ENCODE peak calls at places on chromosomes 7 and 10, in ten cellular contexts. G is body of pancreas, E is fibroblast of lung, R is tibial nerve, P is kidney, U is prostate gland, K is A549, Z is testis, L is heart left ventricle, X is upper lobe of right lung. M is an unnamed sample. For H3K4me1, the result is how much of the 10 kb centered on the place peaks cover.

GRCh38 chr10:83819609-83820008 is 319.7 kb upstream of the GHITM start:
- DNase-seq in G (no peak), E (no peak), R (no peak), P (no peak), U (no peak), K (no peak), Z (no peak), L (no peak), X (no peak), M (no peak)

GRCh38 chr10:99853655-99854054 is 71.2 kb downstream of the ABCC2 start:
- DNase-seq in G (no peak), E (no peak), R (no peak), P (no peak), U (no peak), K (no peak), Z (no peak), L (no peak), X (no peak), M (no peak)

GRCh38 chr10:97911217-97911616 is 61.6 kb downstream of the GOLGA7B start:
- DNase-seq in G (no peak), E (no peak), R (no peak), P (no peak), U (no peak), K (no peak), Z (no peak), L (no peak), X (no peak), M (no peak)

GRCh38 chr7:34385385-34385784 is 272.6 kb upstream of the NPSR1 start:
- DNase-seq in G (no peak), E (no peak), R (no peak), P (no peak), U (no peak), K (no peak), Z (no peak), L (no peak), X (no peak), M (no peak)

GRCh38 chr7:100476903-100477870 is 1.8 kb downstream of the TSC22D4 start:
- DNase-seq in G (no peak), E (no peak), R (no peak), P (peak), U (no peak), K (no peak), Z (peak), L (no peak), X (no peak), M (no peak)

GRCh38 chr7:91082854-91083495 is 181.3 kb upstream of the FZD1 start:
- DNase-seq in G (no peak), E (peak), R (no peak), P (no peak), U (no peak), K (peak), Z (no peak), L (no peak), X (no peak), M (no peak)

GRCh38 chr7:64642046-64642445 is 23.9 kb upstream of the ZNF107 start:
- DNase-seq in G (no peak), E (no peak), R (no peak), P (no peak), U (no peak), K (no peak), Z (no peak), L (no peak), X (no peak), M (no peak)

GRCh38 chr10:28375399-28376354 is 72.8 kb upstream of the MPP7 start:
- DNase-seq in G (peak), E (peak), R (no peak), P (no peak), U (peak), K (peak), Z (no peak), L (no peak), X (no peak), M (no peak)

GRCh38 chr7:100543586-100543985 is 4.6 kb downstream of the AGFG2 start:
- DNase-seq in G (no peak), E (no peak), R (no peak), P (no peak), U (no peak), K (no peak), Z (no peak), L (no peak), X (no peak), M (no peak)

GRCh38 chr7:7772385-7772784 is 54.0 kb upstream of the RPA3 start:
- DNase-seq in G (no peak), E (peak), R (no peak), P (no peak), U (peak), K (no peak), Z (no peak), L (no peak), X (no peak), M (no peak)

GRCh38 chr10:110165867-110166266 is 41.5 kb upstream of the MXI1 start:
- DNase-seq in G (no peak), E (no peak), R (no peak), P (no peak), U (no peak), K (no peak), Z (peak), L (no peak), X (no peak), M (no peak)

GRCh38 chr7:99504281-99504602 is 220 bp upstream of the ZKSCAN5 start:
- DNase-seq in G (no peak), E (no peak), R (no peak), P (no peak), U (no peak), K (no peak), Z (no peak), L (no peak), X (no peak), M (no peak)

GRCh38 chr7:112882506-112882905 is 92.3 kb upstream of the TMEM168 start:
- DNase-seq in G (no peak), E (no peak), R (no peak), P (no peak), U (no peak), K (no peak), Z (no peak), L (no peak), X (no peak), M (no peak)

DNA sequence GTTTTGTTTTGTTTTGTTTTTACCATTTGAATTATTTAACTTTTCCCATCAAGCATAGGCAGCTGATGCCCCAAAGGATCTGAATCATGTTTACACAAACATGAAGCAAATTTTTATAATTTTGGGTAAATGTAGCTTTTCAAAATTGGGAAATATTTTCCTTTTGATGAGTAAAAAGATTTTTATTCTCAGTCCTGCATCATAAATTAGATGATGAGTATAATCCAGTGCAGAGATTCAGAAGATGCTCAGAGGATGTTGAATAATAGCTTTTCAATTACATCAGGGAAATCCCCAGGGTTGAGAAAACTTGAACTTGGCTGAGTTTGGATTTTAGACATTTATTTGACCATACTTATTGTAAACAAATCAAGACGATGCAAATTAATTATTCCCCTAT is 121.8 kb downstream of the FAM204A start:
- DNase-seq in G (no peak), E (no peak), R (no peak), P (no peak), U (no peak), K (no peak), Z (no peak), L (no peak), X (no peak), M (no peak)
- H3K4me1 ChIP-seq in G (under half), E (under half), R (under half), P (under half), U (under half), K (under half), Z (under half), L (under half), X (under half), M (under half)

GRCh38 chr10:123551259-123551658 is 114.9 kb upstream of the GPR26 start:
- DNase-seq in G (no peak), E (no peak), R (no peak), P (no peak), U (no peak), K (no peak), Z (no peak), L (no peak), X (no peak), M (no peak)
- TF ChIP-seq CTCF in G (no peak), E (no peak), R (no peak), P (no peak), U (no peak), K (no peak), Z (no peak), L (no peak), X (no peak), M (no peak)

GRCh38 chr7:129103561-129104324 is 40.8 kb upstream of the TSPAN33 start:
- DNase-seq in G (no peak), E (no peak), R (no peak), P (no peak), U (no peak), K (no peak), Z (no peak), L (no peak), X (no peak), M (no peak)
- H3K4me1 ChIP-seq in G (under half), E (under half), R (under half), P (under half), U (under half), K (under half), Z (under half), L (under half), X (under half), M (under half)

GRCh38 chr7:74275401-74275881 is 13.8 kb upstream of the CLIP2 start:
- DNase-seq in G (no peak), E (no peak), R (no peak), P (no peak), U (no peak), K (peak), Z (no peak), L (no peak), X (no peak), M (no peak)
- TF ChIP-seq CTCF in G (peak), E (peak), R (peak), P (peak), U (no peak), K (peak), Z (peak), L (peak), X (peak), M (no peak)

GRCh38 chr10:72316386-72316700 is 38.4 kb downstream of the DNAJB12 start:
- DNase-seq in G (no peak), E (no peak), R (no peak), P (no peak), U (no peak), K (no peak), Z (no peak), L (no peak), X (no peak), M (no peak)

GRCh38 chr10:72316748-72317435 is 37.8 kb downstream of the DNAJB12 start:
- DNase-seq in G (peak), E (no peak), R (no peak), P (peak), U (peak), K (peak), Z (peak), L (peak), X (peak), M (peak)

GRCh38 chr10:72320676-72321247 is 34.0 kb downstream of the DNAJB12 start:
- DNase-seq in G (peak), E (peak), R (no peak), P (peak), U (no peak), K (peak), Z (no peak), L (peak), X (no peak), M (peak)

GRCh38 chr10:72319416-72320254 is 35.1 kb downstream of the DNAJB12 start:
- DNase-seq in G (peak), E (peak), R (peak), P (peak), U (peak), K (peak), Z (peak), L (peak), X (peak), M (peak)

GRCh38 chr10:72318383-72319262 is 36.1 kb downstream of the DNAJB12 start:
- DNase-seq in G (no peak), E (no peak), R (no peak), P (peak), U (no peak), K (no peak), Z (no peak), L (no peak), X (no peak), M (no peak)
- H3K4me1 ChIP-seq in G (half or more), E (under half), R (half or more), P (under half), U (under half), K (half or more), Z (half or more), L (under half), X (half or more), M (half or more)

GRCh38 chr7:141709749-141710148 is 1.6 kb downstream of the WEE2 start:
- DNase-seq in G (no peak), E (no peak), R (no peak), P (no peak), U (no peak), K (no peak), Z (no peak), L (no peak), X (no peak), M (no peak)

GRCh38 chr7:141708053-141708452 is at the start of gene WEE2:
- DNase-seq in G (no peak), E (no peak), R (no peak), P (no peak), U (no peak), K (no peak), Z (no peak), L (no peak), X (no peak), M (no peak)

GRCh38 chr7:141709318-141709717 is 1.2 kb downstream of the WEE2 start:
- DNase-seq in G (no peak), E (no peak), R (no peak), P (no peak), U (no peak), K (no peak), Z (no peak), L (no peak), X (no peak), M (no peak)

GRCh38 chr7:141712603-141713262 is 4.6 kb downstream of the WEE2 start:
- DNase-seq in G (no peak), E (no peak), R (no peak), P (no peak), U (no peak), K (no peak), Z (no peak), L (no peak), X (no peak), M (no peak)

GRCh38 chr7:141710301-141710700 is 2.1 kb downstream of the WEE2 start:
- DNase-seq in G (no peak), E (no peak), R (no peak), P (no peak), U (no peak), K (no peak), Z (no peak), L (no peak), X (no peak), M (no peak)
- TF ChIP-seq CTCF in G (no peak), E (no peak), R (no peak), P (no peak), U (no peak), K (no peak), Z (no peak), L (no peak), X (no peak), M (no peak)